ENCODE peak calls at places on chromosome 14, in five cellular contexts. K, Y, E, V and C are unnamed samples.
A peak's percentile ranks its signal among the peaks of the same experiment; 100 is the strongest.

GRCh38 chr14:62126885-62127478 is 364.8 kb downstream of the SNAPC1 start:
- DNase-seq in K (peak; percentile 74), V (peak; percentile 86), E (peak; percentile 7), Y (no peak), C (peak; percentile 32)

GRCh38 chr14:59159169-59159568 is 29.3 kb upstream of the DAAM1 start:
- DNase-seq in K (no peak), E (no peak), Y (no peak), V (peak; percentile 37), C (no peak)

GRCh38 chr14:20415723-20416622 is 2.7 kb upstream of the TEP1 start:
- DNase-seq in Y (no peak), E (no peak), V (peak; percentile 48), K (peak; percentile 73), C (no peak)

GRCh38 chr14:102362084-102362483 is 606 bp downstream of the CINP start:
- DNase-seq in E (no peak), K (peak; percentile 14), Y (no peak), V (no peak), C (no peak)

GRCh38 chr14:33646692-33647260 is 304.1 kb downstream of the EGLN3 start:
- DNase-seq in Y (no peak), K (peak; percentile 59), E (no peak), V (peak; percentile 12), C (no peak)

GRCh38 chr14:90820958-90821357 is 4.7 kb upstream of the TTC7B start:
- DNase-seq in V (no peak), K (no peak), Y (no peak), E (no peak), C (peak; percentile 3)

GRCh38 chr14:99430491-99430890 is 50.2 kb downstream of the SETD3 start:
- DNase-seq in K (peak; percentile 7), E (no peak), Y (peak; percentile 40), V (no peak), C (no peak)

GRCh38 chr14:87494010-87494409 is 499.0 kb downstream of the GALC start:
- DNase-seq in E (no peak), Y (no peak), V (no peak), K (no peak), C (no peak)

GRCh38 chr14:98198385-98198784 is 1073.6 kb downstream of the BCL11B start:
- DNase-seq in K (no peak), Y (no peak), V (no peak), E (no peak), C (no peak)

GRCh38 chr14:55767291-55767690 is 187.3 kb downstream of the KTN1 start:
- DNase-seq in Y (no peak), E (no peak), V (no peak), K (no peak), C (no peak)

GRCh38 chr14:81323621-81324400 is 76.3 kb downstream of the STON2 start:
- DNase-seq in K (no peak), Y (no peak), V (peak; percentile 23), E (peak; percentile 52), C (no peak)

GRCh38 chr14:104870368-104871144 is 5.5 kb downstream of the CEP170B start:
- DNase-seq in K (no peak), E (peak; percentile 66), V (no peak), Y (peak; percentile 40), C (no peak)

GRCh38 chr14:52051861-52052260 is 17.0 kb downstream of the NID2 start:
- DNase-seq in E (no peak), K (peak; percentile 38), V (no peak), Y (no peak), C (no peak)

GRCh38 chr14:99079061-99079727 is 192.8 kb downstream of the BCL11B start:
- DNase-seq in E (no peak), Y (no peak), K (no peak), V (no peak), C (no peak)

GRCh38 chr14:75164809-75165208 is 11.6 kb downstream of the TMED10 start:
- DNase-seq in E (no peak), V (no peak), K (no peak), Y (no peak), C (no peak)

GRCh38 chr14:54699087-54699530 is 132.2 kb downstream of the SAMD4A start:
- DNase-seq in K (peak; percentile 24), V (no peak), E (no peak), Y (peak; percentile 72), C (no peak)

GRCh38 chr14:70660967-70661871 is 19.5 kb downstream of the TTC9 start:
- DNase-seq in K (no peak), V (no peak), Y (no peak), E (no peak), C (no peak)

GRCh38 chr14:22478247-22478646 is 110.8 kb downstream of the DAD1 start:
- DNase-seq in V (no peak), K (no peak), Y (no peak), E (no peak), C (no peak)

GRCh38 chr14:58760121-58760520 is 122.4 kb downstream of the DACT1 start:
- DNase-seq in Y (no peak), V (no peak), E (no peak), K (no peak), C (no peak)

GRCh38 chr14:100842799-100843198 is 16.9 kb downstream of the MEG3 start:
- DNase-seq in V (peak; percentile 29), Y (no peak), K (peak; percentile 78), E (no peak), C (peak; percentile 68)

GRCh38 chr14:89424241-89424640 is 7.2 kb upstream of the FOXN3 start:
- DNase-seq in V (no peak), E (no peak), K (no peak), Y (no peak), C (no peak)

GRCh38 chr14:100406505-100407131 is 83.5 kb downstream of the SLC25A47 start:
- DNase-seq in Y (no peak), E (no peak), K (peak; percentile 24), V (no peak), C (no peak)

GRCh38 chr14:99125113-99125512 is 146.9 kb downstream of the BCL11B start:
- DNase-seq in Y (no peak), V (no peak), K (no peak), E (no peak), C (no peak)

GRCh38 chr14:105529506-105530445 is 3.4 kb downstream of the TMEM121 start:
- DNase-seq in K (no peak), Y (no peak), E (no peak), V (no peak), C (no peak)

GRCh38 chr14:99229654-99230215 is 42.3 kb downstream of the BCL11B start:
- DNase-seq in K (no peak), E (peak; percentile 44), Y (no peak), V (no peak), C (no peak)

GRCh38 chr14:65496178-65496993 is 83.9 kb downstream of the FUT8 start:
- DNase-seq in Y (no peak), V (no peak), E (no peak), K (peak; percentile 38), C (no peak)

GRCh38 chr14:95703341-95703740 is 10.6 kb downstream of the TCL1A start:
- DNase-seq in V (no peak), K (no peak), E (no peak), Y (no peak), C (no peak)

GRCh38 chr14:92254786-92255185 is 68.2 kb upstream of the SLC24A4 start:
- DNase-seq in K (peak; percentile 60), V (no peak), E (peak; percentile 52), Y (peak; percentile 82), C (no peak)

GRCh38 chr14:58796636-58797429 is 159.1 kb downstream of the DACT1 start:
- DNase-seq in V (no peak), Y (no peak), E (peak; percentile 33), K (no peak), C (no peak)

GRCh38 chr14:90111895-90112534 is 50.2 kb downstream of the KCNK13 start:
- DNase-seq in V (peak; percentile 20), Y (no peak), E (no peak), K (no peak), C (no peak)

GRCh38 chr14:75113932-75114539 is 12.8 kb downstream of the NEK9 start:
- DNase-seq in K (no peak), E (no peak), Y (no peak), V (no peak), C (no peak)

GRCh38 chr14:61537567-61538463 is 157.5 kb upstream of the HIF1A start:
- DNase-seq in E (no peak), V (peak; percentile 91), Y (no peak), K (peak; percentile 88), C (peak; percentile 67)

GRCh38 chr14:37973031-37973908 is 234.4 kb upstream of the SSTR1 start:
- DNase-seq in V (no peak), K (no peak), E (no peak), Y (no peak), C (no peak)

GRCh38 chr14:68987653-68988036 is 8.5 kb upstream of the ACTN1 start:
- DNase-seq in K (no peak), E (no peak), V (peak; percentile 70), Y (no peak), C (no peak)

GRCh38 chr14:101622251-101623076 is 61.2 kb downstream of the DIO3 start:
- DNase-seq in K (no peak), V (no peak), Y (no peak), E (no peak), C (no peak)

GRCh38 chr14:94115068-94115591 is 4.6 kb downstream of the IFI27 start:
- DNase-seq in Y (no peak), K (peak; percentile 38), V (no peak), E (no peak), C (no peak)

GRCh38 chr14:99733221-99733550 is 49.1 kb downstream of the CYP46A1 start:
- DNase-seq in E (no peak), V (no peak), Y (peak; percentile 8), K (no peak), C (no peak)

GRCh38 chr14:36700656-36701055 is 39.0 kb downstream of the PAX9 start:
- DNase-seq in Y (no peak), V (no peak), K (no peak), E (no peak), C (no peak)

GRCh38 chr14:94621358-94622134 is 9.4 kb downstream of the SERPINA3 start:
- DNase-seq in V (no peak), K (no peak), Y (no peak), E (no peak), C (no peak)